ENCODE peak calls at places on chromosomes 5 and 9, in seven cellular contexts. J is SK-N-SH, Q is astrocyte, D is GM23338, N is fibroblast of lung, F is neural progenitor cell, G is HCT116. A is an unnamed sample.

GRCh38 chr5:134240421-134240962 is 14.6 kb upstream of the PPP2CA start:
- DNase-seq in J (peak; percentile 24), Q (peak; percentile 82), D (no peak), N (peak; percentile 86), F (peak; percentile 17), G (no peak), A (peak; percentile 48)

GRCh38 chr5:153998010-153998409 is 40.7 kb downstream of the FAM114A2 start:
- DNase-seq in J (no peak), Q (no peak), D (no peak), N (no peak), F (no peak), G (no peak), A (no peak)

GRCh38 chr5:68261174-68262021 is 45.8 kb downstream of the PIK3R1 start:
- DNase-seq in J (no peak), Q (peak; percentile 41), D (no peak), N (peak; percentile 94), F (no peak), G (no peak), A (no peak)

GRCh38 chr5:107958861-107959260 is 288.1 kb upstream of the EFNA5 start:
- DNase-seq in J (no peak), Q (no peak), D (no peak), N (no peak), F (no peak), G (no peak), A (no peak)

GRCh38 chr9:72958485-72959266 is 5.8 kb upstream of the ALDH1A1 start:
- DNase-seq in J (no peak), Q (no peak), D (peak; percentile 13), N (no peak), F (no peak), G (no peak), A (no peak)

GRCh38 chr5:1799110-1799601 is 481 bp downstream of the MRPL36 start:
- DNase-seq in J (no peak), Q (no peak), D (peak; percentile 46), N (peak; percentile 35), F (peak; percentile 63), G (no peak), A (no peak)

GRCh38 chr5:147226512-147226911 is 8.3 kb upstream of the STK32A start:
- DNase-seq in J (no peak), Q (no peak), D (no peak), N (no peak), F (no peak), G (no peak), A (no peak)

GRCh38 chr9:18037981-18038380 is 436.0 kb upstream of the ADAMTSL1 start:
- DNase-seq in J (no peak), Q (no peak), D (no peak), N (no peak), F (no peak), G (no peak), A (no peak)

GRCh38 chr9:101326501-101326900 is 58.3 kb downstream of the BAAT start:
- DNase-seq in J (no peak), Q (peak; percentile 3), D (no peak), N (no peak), F (no peak), G (no peak), A (no peak)

GRCh38 chr5:34898258-34898895 is 16.9 kb downstream of the RAD1 start:
- DNase-seq in J (peak; percentile 53), Q (peak; percentile 52), D (peak; percentile 84), N (peak; percentile 81), F (peak; percentile 82), G (peak; percentile 44), A (peak; percentile 80)

GRCh38 chr5:149546974-149547373 is 4.3 kb downstream of the CSNK1A1 start:
- DNase-seq in J (no peak), Q (no peak), D (no peak), N (no peak), F (no peak), G (no peak), A (peak; percentile 98)

GRCh38 chr5:149545327-149545726 is 5.9 kb downstream of the CSNK1A1 start:
- DNase-seq in J (no peak), Q (no peak), D (no peak), N (no peak), F (no peak), G (no peak), A (no peak)

GRCh38 chr5:149543361-149544198 is 7.7 kb downstream of the CSNK1A1 start:
- DNase-seq in J (no peak), Q (no peak), D (no peak), N (no peak), F (peak; percentile 52), G (no peak), A (no peak)

GRCh38 chr5:149541893-149542292 is 9.3 kb downstream of the CSNK1A1 start:
- DNase-seq in J (no peak), Q (no peak), D (no peak), N (no peak), F (no peak), G (no peak), A (no peak)

GRCh38 chr5:149544199-149544472 is 7.1 kb downstream of the CSNK1A1 start:
- DNase-seq in J (no peak), Q (no peak), D (no peak), N (no peak), F (no peak), G (no peak), A (no peak)
- H3K4me1 ChIP-seq in J (peaks cover 15% of the 10 kb centered on the region), Q (peaks cover 22% of the 10 kb centered on the region), D (peaks cover 42% of the 10 kb centered on the region), N (peaks cover 10% of the 10 kb centered on the region), F (peaks cover 40% of the 10 kb centered on the region), G (peaks cover 33% of the 10 kb centered on the region), A (peaks cover 37% of the 10 kb centered on the region)

GRCh38 chr9:94945191-94946144 is 219.0 kb downstream of the AOPEP start:
- DNase-seq in J (no peak), Q (peak; percentile 93), D (no peak), N (peak; percentile 88), F (no peak), G (no peak), A (peak; percentile 58)
- H3K4me1 ChIP-seq in J (peaks cover 37% of the 10 kb centered on the region), Q (peaks cover 33% of the 10 kb centered on the region), D (peaks cover 19% of the 10 kb centered on the region), N (peaks cover 27% of the 10 kb centered on the region), F (peaks cover 25% of the 10 kb centered on the region), G (peaks cover 46% of the 10 kb centered on the region), A (peaks cover 39% of the 10 kb centered on the region)

GRCh38 chr5:99605904-99606303 is 677.1 kb upstream of the CHD1 start:
- DNase-seq in J (no peak), Q (no peak), D (no peak), N (no peak), F (no peak), G (no peak), A (no peak)
- H3K4me1 ChIP-seq in J (no peaks in the 10 kb centered on the region), Q (no peaks in the 10 kb centered on the region), D (no peaks in the 10 kb centered on the region), N (no peaks in the 10 kb centered on the region), F (no peaks in the 10 kb centered on the region), G (no peaks in the 10 kb centered on the region), A (no peaks in the 10 kb centered on the region)

GRCh38 chr9:130837644-130838043 is 2.6 kb downstream of the ABL1 start:
- DNase-seq in J (no peak), Q (no peak), D (no peak), N (no peak), F (peak; percentile 31), G (no peak), A (no peak)
- H3K4me1 ChIP-seq in J (peaks cover 42% of the 10 kb centered on the region), Q (peaks cover 38% of the 10 kb centered on the region), D (peaks cover 64% of the 10 kb centered on the region), N (peaks cover 37% of the 10 kb centered on the region), F (peaks cover 65% of the 10 kb centered on the region), G (peaks cover 36% of the 10 kb centered on the region), A (peaks cover 28% of the 10 kb centered on the region)

GRCh38 chr9:106872641-106873040 is 9.7 kb downstream of the ZNF462 start:
- DNase-seq in J (no peak), Q (no peak), D (no peak), N (no peak), F (no peak), G (no peak), A (no peak)
- H3K4me1 ChIP-seq in J (no peaks in the 10 kb centered on the region), Q (no peaks in the 10 kb centered on the region), D (peaks cover 95% of the 10 kb centered on the region), N (peaks cover 8% of the 10 kb centered on the region), F (peaks cover 76% of the 10 kb centered on the region), G (no peaks in the 10 kb centered on the region), A (peaks cover 20% of the 10 kb centered on the region)

GRCh38 chr5:50439221-50439620 is 1.9 kb downstream of the EMB start:
- DNase-seq in J (no peak), Q (no peak), D (no peak), N (no peak), F (no peak), G (no peak), A (no peak)

GRCh38 chr5:50440651-50441478 is at the start of gene EMB:
- DNase-seq in J (peak; percentile 77), Q (peak; percentile 24), D (peak; percentile 92), N (peak; percentile 1), F (peak; percentile 79), G (peak; percentile 31), A (peak; percentile 38)

GRCh38 chr5:50435131-50435530 is 6.0 kb downstream of the EMB start:
- DNase-seq in J (no peak), Q (no peak), D (no peak), N (no peak), F (no peak), G (no peak), A (no peak)
- H3K4me1 ChIP-seq in J (peaks cover 17% of the 10 kb centered on the region), Q (no peaks in the 10 kb centered on the region), D (no peaks in the 10 kb centered on the region), N (no peaks in the 10 kb centered on the region), F (peaks cover 7% of the 10 kb centered on the region), G (no peaks in the 10 kb centered on the region), A (no peaks in the 10 kb centered on the region)

GRCh38 chr5:149487672-149488071 is 63.6 kb downstream of the CSNK1A1 start:
- DNase-seq in J (no peak), Q (no peak), D (no peak), N (no peak), F (no peak), G (no peak), A (no peak)

GRCh38 chr5:149485655-149486615 is 65.3 kb downstream of the CSNK1A1 start:
- DNase-seq in J (peak; percentile 34), Q (peak; percentile 100), D (no peak), N (peak; percentile 99), F (no peak), G (peak; percentile 90), A (peak; percentile 100)

GRCh38 chr5:149489605-149490037 is 61.6 kb downstream of the CSNK1A1 start:
- DNase-seq in J (no peak), Q (peak; percentile 42), D (no peak), N (peak; percentile 74), F (no peak), G (no peak), A (peak; percentile 57)

GRCh38 chr5:149488645-149489306 is 62.5 kb downstream of the CSNK1A1 start:
- DNase-seq in J (no peak), Q (no peak), D (no peak), N (no peak), F (no peak), G (no peak), A (peak; percentile 43)

GRCh38 chr5:149486726-149487635 is 64.3 kb downstream of the CSNK1A1 start:
- DNase-seq in J (no peak), Q (peak; percentile 75), D (no peak), N (peak; percentile 54), F (no peak), G (no peak), A (peak; percentile 70)
- H3K4me1 ChIP-seq in J (peaks cover 39% of the 10 kb centered on the region), Q (peaks cover 33% of the 10 kb centered on the region), D (no peaks in the 10 kb centered on the region), N (peaks cover 38% of the 10 kb centered on the region), F (no peaks in the 10 kb centered on the region), G (peaks cover 75% of the 10 kb centered on the region), A (peaks cover 89% of the 10 kb centered on the region)

A was measured in PC-3.